ENCODE peak calls at places on chromosomes 13 and 19, in eight cellular contexts. One of them, this sample, is unnamed.
A peak's percentile ranks its signal among the peaks of the same experiment; 100 is the strongest.

GRCh38 chr13:46640843-46641242 is 87.9 kb downstream of the LRCH1 start:
- DNase-seq in AG08396: peak; percentile 36
- DNase-seq in activated T-helper 1 cell treated with Interleukin-2 at 50 U/mL for 16 hours: no peak
- DNase-seq in NCI-H2081 treated with DMSO at 0.1 percent for 48 hours: no peak
- DNase-seq in NCI-H345: no peak
- DNase-seq in kidney glomerular epithelial cell: peak; percentile 49
- DNase-seq in activated CD4-positive, alpha-beta T cell treated with anti-CD3 and anti-CD28 coated beads, Interleukin-2, amount 10 ng/mL, durations not matched to agents 7 days and 5 days: no peak
- DNase-seq in NCI-H460: no peak
- DNase-seq in this sample: peak; percentile 12

GRCh38 chr19:46428278-46429141 is at the start of gene PNMA8C:
- DNase-seq in AG08396: peak; percentile 71
- DNase-seq in activated T-helper 1 cell treated with Interleukin-2 at 50 U/mL for 16 hours: peak; percentile 16
- DNase-seq in NCI-H2081 treated with DMSO at 0.1 percent for 48 hours: no peak
- DNase-seq in NCI-H345: no peak
- DNase-seq in kidney glomerular epithelial cell: no peak
- DNase-seq in activated CD4-positive, alpha-beta T cell treated with anti-CD3 and anti-CD28 coated beads, Interleukin-2, amount 10 ng/mL, durations not matched to agents 7 days and 5 days: peak; percentile 65
- DNase-seq in NCI-H460: no peak
- DNase-seq in this sample: peak; percentile 11

GRCh38 chr13:73656863-73657262 is 477.3 kb downstream of the KLF12 start:
- DNase-seq in AG08396: no peak
- DNase-seq in activated T-helper 1 cell treated with Interleukin-2 at 50 U/mL for 16 hours: no peak
- DNase-seq in NCI-H2081 treated with DMSO at 0.1 percent for 48 hours: no peak
- DNase-seq in NCI-H345: no peak
- DNase-seq in kidney glomerular epithelial cell: no peak
- DNase-seq in activated CD4-positive, alpha-beta T cell treated with anti-CD3 and anti-CD28 coated beads, Interleukin-2, amount 10 ng/mL, durations not matched to agents 7 days and 5 days: no peak
- DNase-seq in NCI-H460: no peak
- DNase-seq in this sample: no peak

GRCh38 chr13:27952931-27953670 is 16.0 kb downstream of the CDX2 start:
- DNase-seq in AG08396: no peak
- DNase-seq in activated T-helper 1 cell treated with Interleukin-2 at 50 U/mL for 16 hours: no peak
- DNase-seq in NCI-H2081 treated with DMSO at 0.1 percent for 48 hours: no peak
- DNase-seq in NCI-H345: no peak
- DNase-seq in kidney glomerular epithelial cell: no peak
- DNase-seq in activated CD4-positive, alpha-beta T cell treated with anti-CD3 and anti-CD28 coated beads, Interleukin-2, amount 10 ng/mL, durations not matched to agents 7 days and 5 days: no peak
- DNase-seq in NCI-H460: no peak
- DNase-seq in this sample: no peak

GRCh38 chr19:56111601-56112312 is 9.3 kb downstream of the ZNF787 start:
- DNase-seq in AG08396: no peak
- DNase-seq in activated T-helper 1 cell treated with Interleukin-2 at 50 U/mL for 16 hours: no peak
- DNase-seq in NCI-H2081 treated with DMSO at 0.1 percent for 48 hours: no peak
- DNase-seq in NCI-H345: no peak
- DNase-seq in kidney glomerular epithelial cell: peak; percentile 33
- DNase-seq in activated CD4-positive, alpha-beta T cell treated with anti-CD3 and anti-CD28 coated beads, Interleukin-2, amount 10 ng/mL, durations not matched to agents 7 days and 5 days: peak; percentile 87
- DNase-seq in NCI-H460: peak; percentile 36
- DNase-seq in this sample: no peak

GRCh38 chr19:46475976-46476375 is 4.6 kb upstream of the PNMA8A start:
- DNase-seq in AG08396: no peak
- DNase-seq in activated T-helper 1 cell treated with Interleukin-2 at 50 U/mL for 16 hours: no peak
- DNase-seq in NCI-H2081 treated with DMSO at 0.1 percent for 48 hours: no peak
- DNase-seq in NCI-H345: no peak
- DNase-seq in kidney glomerular epithelial cell: no peak
- DNase-seq in activated CD4-positive, alpha-beta T cell treated with anti-CD3 and anti-CD28 coated beads, Interleukin-2, amount 10 ng/mL, durations not matched to agents 7 days and 5 days: no peak
- DNase-seq in NCI-H460: no peak
- DNase-seq in this sample: no peak

GRCh38 chr19:42965204-42965603 is 28.2 kb upstream of the PSG7 start:
- DNase-seq in AG08396: peak; percentile 34
- DNase-seq in activated T-helper 1 cell treated with Interleukin-2 at 50 U/mL for 16 hours: no peak
- DNase-seq in NCI-H2081 treated with DMSO at 0.1 percent for 48 hours: no peak
- DNase-seq in NCI-H345: no peak
- DNase-seq in kidney glomerular epithelial cell: no peak
- DNase-seq in activated CD4-positive, alpha-beta T cell treated with anti-CD3 and anti-CD28 coated beads, Interleukin-2, amount 10 ng/mL, durations not matched to agents 7 days and 5 days: no peak
- DNase-seq in NCI-H460: no peak
- DNase-seq in this sample: no peak

GRCh38 chr13:106260352-106260751 is 275.1 kb downstream of the EFNB2 start:
- DNase-seq in AG08396: no peak
- DNase-seq in activated T-helper 1 cell treated with Interleukin-2 at 50 U/mL for 16 hours: no peak
- DNase-seq in NCI-H2081 treated with DMSO at 0.1 percent for 48 hours: no peak
- DNase-seq in NCI-H345: no peak
- DNase-seq in kidney glomerular epithelial cell: no peak
- DNase-seq in activated CD4-positive, alpha-beta T cell treated with anti-CD3 and anti-CD28 coated beads, Interleukin-2, amount 10 ng/mL, durations not matched to agents 7 days and 5 days: no peak
- DNase-seq in NCI-H460: no peak
- DNase-seq in this sample: no peak

GRCh38 chr19:39937792-39938191 is 3.4 kb upstream of the FCGBP start:
- DNase-seq in AG08396: no peak
- DNase-seq in activated T-helper 1 cell treated with Interleukin-2 at 50 U/mL for 16 hours: no peak
- DNase-seq in NCI-H2081 treated with DMSO at 0.1 percent for 48 hours: no peak
- DNase-seq in NCI-H345: no peak
- DNase-seq in kidney glomerular epithelial cell: no peak
- DNase-seq in activated CD4-positive, alpha-beta T cell treated with anti-CD3 and anti-CD28 coated beads, Interleukin-2, amount 10 ng/mL, durations not matched to agents 7 days and 5 days: no peak
- DNase-seq in NCI-H460: no peak
- DNase-seq in this sample: no peak

GRCh38 chr13:99237981-99238662 is 20.1 kb downstream of the GPR18 start:
- DNase-seq in AG08396: no peak
- DNase-seq in activated T-helper 1 cell treated with Interleukin-2 at 50 U/mL for 16 hours: no peak
- DNase-seq in NCI-H2081 treated with DMSO at 0.1 percent for 48 hours: no peak
- DNase-seq in NCI-H345: no peak
- DNase-seq in kidney glomerular epithelial cell: no peak
- DNase-seq in activated CD4-positive, alpha-beta T cell treated with anti-CD3 and anti-CD28 coated beads, Interleukin-2, amount 10 ng/mL, durations not matched to agents 7 days and 5 days: peak; percentile 32
- DNase-seq in NCI-H460: no peak
- DNase-seq in this sample: no peak

GRCh38 chr19:39408392-39409206 is 2.0 kb downstream of the ZFP36 start:
- DNase-seq in AG08396: no peak
- DNase-seq in activated T-helper 1 cell treated with Interleukin-2 at 50 U/mL for 16 hours: no peak
- DNase-seq in NCI-H2081 treated with DMSO at 0.1 percent for 48 hours: no peak
- DNase-seq in NCI-H345: peak; percentile 61
- DNase-seq in kidney glomerular epithelial cell: no peak
- DNase-seq in activated CD4-positive, alpha-beta T cell treated with anti-CD3 and anti-CD28 coated beads, Interleukin-2, amount 10 ng/mL, durations not matched to agents 7 days and 5 days: peak; percentile 33
- DNase-seq in NCI-H460: no peak
- DNase-seq in this sample: peak; percentile 77

GRCh38 chr13:27455331-27455855 is 5.0 kb upstream of the MTIF3 start:
- DNase-seq in AG08396: peak; percentile 27
- DNase-seq in activated T-helper 1 cell treated with Interleukin-2 at 50 U/mL for 16 hours: no peak
- DNase-seq in NCI-H2081 treated with DMSO at 0.1 percent for 48 hours: no peak
- DNase-seq in NCI-H345: no peak
- DNase-seq in kidney glomerular epithelial cell: no peak
- DNase-seq in activated CD4-positive, alpha-beta T cell treated with anti-CD3 and anti-CD28 coated beads, Interleukin-2, amount 10 ng/mL, durations not matched to agents 7 days and 5 days: peak; percentile 34
- DNase-seq in NCI-H460: no peak
- DNase-seq in this sample: no peak

GRCh38 chr13:33235564-33235963 is 50.0 kb downstream of the STARD13 start:
- DNase-seq in AG08396: no peak
- DNase-seq in activated T-helper 1 cell treated with Interleukin-2 at 50 U/mL for 16 hours: no peak
- DNase-seq in NCI-H2081 treated with DMSO at 0.1 percent for 48 hours: no peak
- DNase-seq in NCI-H345: no peak
- DNase-seq in kidney glomerular epithelial cell: no peak
- DNase-seq in activated CD4-positive, alpha-beta T cell treated with anti-CD3 and anti-CD28 coated beads, Interleukin-2, amount 10 ng/mL, durations not matched to agents 7 days and 5 days: no peak
- DNase-seq in NCI-H460: no peak
- DNase-seq in this sample: peak; percentile 53

GRCh38 chr19:31991984-31992655 is 353.3 kb upstream of the ZNF507 start:
- DNase-seq in AG08396: no peak
- DNase-seq in activated T-helper 1 cell treated with Interleukin-2 at 50 U/mL for 16 hours: no peak
- DNase-seq in NCI-H2081 treated with DMSO at 0.1 percent for 48 hours: no peak
- DNase-seq in NCI-H345: no peak
- DNase-seq in kidney glomerular epithelial cell: no peak
- DNase-seq in activated CD4-positive, alpha-beta T cell treated with anti-CD3 and anti-CD28 coated beads, Interleukin-2, amount 10 ng/mL, durations not matched to agents 7 days and 5 days: no peak
- DNase-seq in NCI-H460: no peak
- DNase-seq in this sample: no peak

GRCh38 chr19:14473073-14473790 is 1.9 kb downstream of the PTGER1 start:
- DNase-seq in AG08396: no peak
- DNase-seq in activated T-helper 1 cell treated with Interleukin-2 at 50 U/mL for 16 hours: no peak
- DNase-seq in NCI-H2081 treated with DMSO at 0.1 percent for 48 hours: no peak
- DNase-seq in NCI-H345: no peak
- DNase-seq in kidney glomerular epithelial cell: no peak
- DNase-seq in activated CD4-positive, alpha-beta T cell treated with anti-CD3 and anti-CD28 coated beads, Interleukin-2, amount 10 ng/mL, durations not matched to agents 7 days and 5 days: no peak
- DNase-seq in NCI-H460: no peak
- DNase-seq in this sample: no peak

GRCh38 chr13:71964491-71965108 is 97.6 kb upstream of the DACH1 start:
- DNase-seq in AG08396: no peak
- DNase-seq in activated T-helper 1 cell treated with Interleukin-2 at 50 U/mL for 16 hours: no peak
- DNase-seq in NCI-H2081 treated with DMSO at 0.1 percent for 48 hours: no peak
- DNase-seq in NCI-H345: no peak
- DNase-seq in kidney glomerular epithelial cell: no peak
- DNase-seq in activated CD4-positive, alpha-beta T cell treated with anti-CD3 and anti-CD28 coated beads, Interleukin-2, amount 10 ng/mL, durations not matched to agents 7 days and 5 days: peak; percentile 5
- DNase-seq in NCI-H460: no peak
- DNase-seq in this sample: no peak

GRCh38 chr19:48329167-48329891 is 4.0 kb downstream of the EMP3 start:
- DNase-seq in AG08396: peak; percentile 57
- DNase-seq in activated T-helper 1 cell treated with Interleukin-2 at 50 U/mL for 16 hours: peak; percentile 13
- DNase-seq in NCI-H2081 treated with DMSO at 0.1 percent for 48 hours: no peak
- DNase-seq in NCI-H345: no peak
- DNase-seq in kidney glomerular epithelial cell: peak; percentile 20
- DNase-seq in activated CD4-positive, alpha-beta T cell treated with anti-CD3 and anti-CD28 coated beads, Interleukin-2, amount 10 ng/mL, durations not matched to agents 7 days and 5 days: peak; percentile 53
- DNase-seq in NCI-H460: no peak
- DNase-seq in this sample: peak; percentile 62

GRCh38 chr13:41246969-41247750 is 16.2 kb downstream of the MTRF1 start:
- DNase-seq in AG08396: no peak
- DNase-seq in activated T-helper 1 cell treated with Interleukin-2 at 50 U/mL for 16 hours: no peak
- DNase-seq in NCI-H2081 treated with DMSO at 0.1 percent for 48 hours: no peak
- DNase-seq in NCI-H345: no peak
- DNase-seq in kidney glomerular epithelial cell: no peak
- DNase-seq in activated CD4-positive, alpha-beta T cell treated with anti-CD3 and anti-CD28 coated beads, Interleukin-2, amount 10 ng/mL, durations not matched to agents 7 days and 5 days: no peak
- DNase-seq in NCI-H460: no peak
- DNase-seq in this sample: no peak

GRCh38 chr13:113990321-113990837 is 16.5 kb upstream of the C13orf46 start:
- DNase-seq in AG08396: no peak
- DNase-seq in activated T-helper 1 cell treated with Interleukin-2 at 50 U/mL for 16 hours: no peak
- DNase-seq in NCI-H2081 treated with DMSO at 0.1 percent for 48 hours: no peak
- DNase-seq in NCI-H345: no peak
- DNase-seq in kidney glomerular epithelial cell: no peak
- DNase-seq in activated CD4-positive, alpha-beta T cell treated with anti-CD3 and anti-CD28 coated beads, Interleukin-2, amount 10 ng/mL, durations not matched to agents 7 days and 5 days: no peak
- DNase-seq in NCI-H460: no peak
- DNase-seq in this sample: no peak

GRCh38 chr19:35140898-35141626 is 2.0 kb upstream of the FXYD7 start:
- DNase-seq in AG08396: peak; percentile 100
- DNase-seq in activated T-helper 1 cell treated with Interleukin-2 at 50 U/mL for 16 hours: peak; percentile 93
- DNase-seq in NCI-H2081 treated with DMSO at 0.1 percent for 48 hours: no peak
- DNase-seq in NCI-H345: peak; percentile 86
- DNase-seq in kidney glomerular epithelial cell: peak; percentile 87
- DNase-seq in activated CD4-positive, alpha-beta T cell treated with anti-CD3 and anti-CD28 coated beads, Interleukin-2, amount 10 ng/mL, durations not matched to agents 7 days and 5 days: peak; percentile 96
- DNase-seq in NCI-H460: peak; percentile 83
- DNase-seq in this sample: peak; percentile 93

GRCh38 chr19:14971474-14971873 is 8.2 kb downstream of the SLC1A6 start:
- DNase-seq in AG08396: no peak
- DNase-seq in activated T-helper 1 cell treated with Interleukin-2 at 50 U/mL for 16 hours: no peak
- DNase-seq in NCI-H2081 treated with DMSO at 0.1 percent for 48 hours: no peak
- DNase-seq in NCI-H345: no peak
- DNase-seq in kidney glomerular epithelial cell: no peak
- DNase-seq in activated CD4-positive, alpha-beta T cell treated with anti-CD3 and anti-CD28 coated beads, Interleukin-2, amount 10 ng/mL, durations not matched to agents 7 days and 5 days: no peak
- DNase-seq in NCI-H460: no peak
- DNase-seq in this sample: no peak

GRCh38 chr19:43641333-43641732 is 1.7 kb upstream of the CADM4 start:
- DNase-seq in AG08396: no peak
- DNase-seq in activated T-helper 1 cell treated with Interleukin-2 at 50 U/mL for 16 hours: no peak
- DNase-seq in NCI-H2081 treated with DMSO at 0.1 percent for 48 hours: no peak
- DNase-seq in NCI-H345: no peak
- DNase-seq in kidney glomerular epithelial cell: no peak
- DNase-seq in activated CD4-positive, alpha-beta T cell treated with anti-CD3 and anti-CD28 coated beads, Interleukin-2, amount 10 ng/mL, durations not matched to agents 7 days and 5 days: no peak
- DNase-seq in NCI-H460: no peak
- DNase-seq in this sample: no peak

GRCh38 chr13:113670541-113670940 is 3.5 kb downstream of the GRK1 start:
- DNase-seq in AG08396: no peak
- DNase-seq in activated T-helper 1 cell treated with Interleukin-2 at 50 U/mL for 16 hours: no peak
- DNase-seq in NCI-H2081 treated with DMSO at 0.1 percent for 48 hours: no peak
- DNase-seq in NCI-H345: no peak
- DNase-seq in kidney glomerular epithelial cell: no peak
- DNase-seq in activated CD4-positive, alpha-beta T cell treated with anti-CD3 and anti-CD28 coated beads, Interleukin-2, amount 10 ng/mL, durations not matched to agents 7 days and 5 days: no peak
- DNase-seq in NCI-H460: no peak
- DNase-seq in this sample: no peak

GRCh38 chr13:97395437-97396136 is 38.4 kb upstream of the RAP2A start:
- DNase-seq in AG08396: peak; percentile 20
- DNase-seq in activated T-helper 1 cell treated with Interleukin-2 at 50 U/mL for 16 hours: no peak
- DNase-seq in NCI-H2081 treated with DMSO at 0.1 percent for 48 hours: no peak
- DNase-seq in NCI-H345: no peak
- DNase-seq in kidney glomerular epithelial cell: no peak
- DNase-seq in activated CD4-positive, alpha-beta T cell treated with anti-CD3 and anti-CD28 coated beads, Interleukin-2, amount 10 ng/mL, durations not matched to agents 7 days and 5 days: no peak
- DNase-seq in NCI-H460: peak; percentile 26
- DNase-seq in this sample: peak; percentile 61

GRCh38 chr19:36418287-36419001 is at the start of gene ZFP82:
- DNase-seq in AG08396: peak; percentile 96
- DNase-seq in activated T-helper 1 cell treated with Interleukin-2 at 50 U/mL for 16 hours: peak; percentile 57
- DNase-seq in NCI-H2081 treated with DMSO at 0.1 percent for 48 hours: no peak
- DNase-seq in NCI-H345: peak; percentile 95
- DNase-seq in kidney glomerular epithelial cell: peak; percentile 13
- DNase-seq in activated CD4-positive, alpha-beta T cell treated with anti-CD3 and anti-CD28 coated beads, Interleukin-2, amount 10 ng/mL, durations not matched to agents 7 days and 5 days: peak; percentile 80
- DNase-seq in NCI-H460: peak; percentile 17
- DNase-seq in this sample: no peak

GRCh38 chr13:110265341-110265681 is 41.6 kb downstream of the COL4A1 start:
- DNase-seq in AG08396: no peak
- DNase-seq in activated T-helper 1 cell treated with Interleukin-2 at 50 U/mL for 16 hours: no peak
- DNase-seq in NCI-H2081 treated with DMSO at 0.1 percent for 48 hours: no peak
- DNase-seq in NCI-H345: no peak
- DNase-seq in kidney glomerular epithelial cell: no peak
- DNase-seq in activated CD4-positive, alpha-beta T cell treated with anti-CD3 and anti-CD28 coated beads, Interleukin-2, amount 10 ng/mL, durations not matched to agents 7 days and 5 days: no peak
- DNase-seq in NCI-H460: no peak
- DNase-seq in this sample: no peak

GRCh38 chr13:44196186-44196751 is 177.4 kb upstream of the SERP2 start:
- DNase-seq in AG08396: no peak
- DNase-seq in activated T-helper 1 cell treated with Interleukin-2 at 50 U/mL for 16 hours: no peak
- DNase-seq in NCI-H2081 treated with DMSO at 0.1 percent for 48 hours: no peak
- DNase-seq in NCI-H345: no peak
- DNase-seq in kidney glomerular epithelial cell: no peak
- DNase-seq in activated CD4-positive, alpha-beta T cell treated with anti-CD3 and anti-CD28 coated beads, Interleukin-2, amount 10 ng/mL, durations not matched to agents 7 days and 5 days: no peak
- DNase-seq in NCI-H460: no peak
- DNase-seq in this sample: no peak

GRCh38 chr13:113777311-113778260 is 18.6 kb downstream of the TMEM255B start:
- DNase-seq in AG08396: peak; percentile 66
- DNase-seq in activated T-helper 1 cell treated with Interleukin-2 at 50 U/mL for 16 hours: no peak
- DNase-seq in NCI-H2081 treated with DMSO at 0.1 percent for 48 hours: no peak
- DNase-seq in NCI-H345: no peak
- DNase-seq in kidney glomerular epithelial cell: no peak
- DNase-seq in activated CD4-positive, alpha-beta T cell treated with anti-CD3 and anti-CD28 coated beads, Interleukin-2, amount 10 ng/mL, durations not matched to agents 7 days and 5 days: no peak
- DNase-seq in NCI-H460: no peak
- DNase-seq in this sample: no peak

GRCh38 chr19:38693380-38694223 is 46.2 kb downstream of the ACTN4 start:
- DNase-seq in AG08396: no peak
- DNase-seq in activated T-helper 1 cell treated with Interleukin-2 at 50 U/mL for 16 hours: no peak
- DNase-seq in NCI-H2081 treated with DMSO at 0.1 percent for 48 hours: no peak
- DNase-seq in NCI-H345: no peak
- DNase-seq in kidney glomerular epithelial cell: peak; percentile 96
- DNase-seq in activated CD4-positive, alpha-beta T cell treated with anti-CD3 and anti-CD28 coated beads, Interleukin-2, amount 10 ng/mL, durations not matched to agents 7 days and 5 days: peak; percentile 41
- DNase-seq in NCI-H460: peak; percentile 80
- DNase-seq in this sample: peak; percentile 59

GRCh38 chr13:25042141-25042540 is 53.8 kb upstream of the PABPC3 start:
- DNase-seq in AG08396: no peak
- DNase-seq in activated T-helper 1 cell treated with Interleukin-2 at 50 U/mL for 16 hours: no peak
- DNase-seq in NCI-H2081 treated with DMSO at 0.1 percent for 48 hours: no peak
- DNase-seq in NCI-H345: no peak
- DNase-seq in kidney glomerular epithelial cell: no peak
- DNase-seq in activated CD4-positive, alpha-beta T cell treated with anti-CD3 and anti-CD28 coated beads, Interleukin-2, amount 10 ng/mL, durations not matched to agents 7 days and 5 days: no peak
- DNase-seq in NCI-H460: no peak
- DNase-seq in this sample: no peak

This sample was measured in MCF 10A.